ENCODE peak calls at places on chromosome 1, in ten cellular contexts. One of them, this sample, is unnamed.
A peak's percentile ranks its signal among the peaks of the same experiment; 100 is the strongest.

GRCh38 chr1:240169188-240169587 is 77.5 kb downstream of the FMN2 start:
- DNase-seq in prostate gland: no peak
- DNase-seq in testis: no peak
- DNase-seq in stomach: no peak
- DNase-seq in IMR-90: peak; percentile 31
- DNase-seq in lower leg skin: no peak
- DNase-seq in breast epithelium: no peak
- DNase-seq in A549: peak; percentile 41
- DNase-seq in right lobe of liver: no peak
- DNase-seq in heart left ventricle: no peak
- DNase-seq in this sample: no peak

GRCh38 chr1:101310484-101310883 is 73.7 kb downstream of the S1PR1 start:
- DNase-seq in prostate gland: no peak
- DNase-seq in testis: no peak
- DNase-seq in stomach: no peak
- DNase-seq in IMR-90: no peak
- DNase-seq in lower leg skin: no peak
- DNase-seq in breast epithelium: no peak
- DNase-seq in A549: no peak
- DNase-seq in right lobe of liver: no peak
- DNase-seq in heart left ventricle: no peak
- DNase-seq in this sample: no peak

GRCh38 chr1:48898894-48899293 is 122.2 kb upstream of the BEND5 start:
- DNase-seq in prostate gland: no peak
- DNase-seq in testis: peak; percentile 14
- DNase-seq in stomach: no peak
- DNase-seq in IMR-90: no peak
- DNase-seq in lower leg skin: no peak
- DNase-seq in breast epithelium: no peak
- DNase-seq in A549: no peak
- DNase-seq in right lobe of liver: no peak
- DNase-seq in heart left ventricle: no peak
- DNase-seq in this sample: no peak

GRCh38 chr1:190175320-190175719 is 302.3 kb downstream of the BRINP3 start:
- DNase-seq in prostate gland: no peak
- DNase-seq in testis: no peak
- DNase-seq in stomach: no peak
- DNase-seq in IMR-90: peak; percentile 77
- DNase-seq in lower leg skin: no peak
- DNase-seq in breast epithelium: no peak
- DNase-seq in A549: no peak
- DNase-seq in right lobe of liver: no peak
- DNase-seq in heart left ventricle: no peak
- DNase-seq in this sample: no peak

GRCh38 chr1:98331718-98332311 is 329.7 kb upstream of the SNX7 start:
- DNase-seq in prostate gland: no peak
- DNase-seq in testis: no peak
- DNase-seq in stomach: no peak
- DNase-seq in IMR-90: no peak
- DNase-seq in lower leg skin: no peak
- DNase-seq in breast epithelium: no peak
- DNase-seq in A549: peak; percentile 23
- DNase-seq in right lobe of liver: no peak
- DNase-seq in heart left ventricle: no peak
- DNase-seq in this sample: no peak

GRCh38 chr1:204624631-204625216 is 60.8 kb downstream of the LRRN2 start:
- DNase-seq in prostate gland: no peak
- DNase-seq in testis: peak; percentile 27
- DNase-seq in stomach: no peak
- DNase-seq in IMR-90: no peak
- DNase-seq in lower leg skin: no peak
- DNase-seq in breast epithelium: no peak
- DNase-seq in A549: no peak
- DNase-seq in right lobe of liver: no peak
- DNase-seq in heart left ventricle: no peak
- DNase-seq in this sample: no peak

GRCh38 chr1:58409826-58410225 is 136.7 kb downstream of the OMA1 start:
- DNase-seq in prostate gland: peak; percentile 5
- DNase-seq in testis: no peak
- DNase-seq in stomach: no peak
- DNase-seq in IMR-90: peak; percentile 27
- DNase-seq in lower leg skin: no peak
- DNase-seq in breast epithelium: no peak
- DNase-seq in A549: no peak
- DNase-seq in right lobe of liver: no peak
- DNase-seq in heart left ventricle: no peak
- DNase-seq in this sample: no peak

GRCh38 chr1:221439008-221439733 is 302.7 kb downstream of the DUSP10 start:
- DNase-seq in prostate gland: no peak
- DNase-seq in testis: no peak
- DNase-seq in stomach: no peak
- DNase-seq in IMR-90: peak; percentile 96
- DNase-seq in lower leg skin: no peak
- DNase-seq in breast epithelium: no peak
- DNase-seq in A549: peak; percentile 84
- DNase-seq in right lobe of liver: no peak
- DNase-seq in heart left ventricle: no peak
- DNase-seq in this sample: no peak

GRCh38 chr1:51792864-51793263 is 85.7 kb downstream of the NRDC start:
- DNase-seq in prostate gland: no peak
- DNase-seq in testis: no peak
- DNase-seq in stomach: no peak
- DNase-seq in IMR-90: peak; percentile 88
- DNase-seq in lower leg skin: no peak
- DNase-seq in breast epithelium: no peak
- DNase-seq in A549: peak; percentile 18
- DNase-seq in right lobe of liver: no peak
- DNase-seq in heart left ventricle: no peak
- DNase-seq in this sample: no peak

GRCh38 chr1:89587728-89588127 is 45.2 kb upstream of the LRRC8C start:
- DNase-seq in prostate gland: no peak
- DNase-seq in testis: no peak
- DNase-seq in stomach: no peak
- DNase-seq in IMR-90: no peak
- DNase-seq in lower leg skin: no peak
- DNase-seq in breast epithelium: no peak
- DNase-seq in A549: no peak
- DNase-seq in right lobe of liver: no peak
- DNase-seq in heart left ventricle: no peak
- DNase-seq in this sample: no peak

GRCh38 chr1:180594723-180595122 is 36.0 kb downstream of the OVAAL start:
- DNase-seq in prostate gland: no peak
- DNase-seq in testis: no peak
- DNase-seq in stomach: no peak
- DNase-seq in IMR-90: no peak
- DNase-seq in lower leg skin: no peak
- DNase-seq in breast epithelium: no peak
- DNase-seq in A549: peak; percentile 31
- DNase-seq in right lobe of liver: no peak
- DNase-seq in heart left ventricle: no peak
- DNase-seq in this sample: no peak

GRCh38 chr1:52426391-52426790 is 22.0 kb downstream of the PRPF38A start:
- DNase-seq in prostate gland: no peak
- DNase-seq in testis: no peak
- DNase-seq in stomach: no peak
- DNase-seq in IMR-90: peak; percentile 86
- DNase-seq in lower leg skin: no peak
- DNase-seq in breast epithelium: no peak
- DNase-seq in A549: no peak
- DNase-seq in right lobe of liver: no peak
- DNase-seq in heart left ventricle: no peak
- DNase-seq in this sample: no peak

GRCh38 chr1:196651637-196652215 is at the start of gene CFH:
- DNase-seq in prostate gland: no peak
- DNase-seq in testis: no peak
- DNase-seq in stomach: no peak
- DNase-seq in IMR-90: peak; percentile 91
- DNase-seq in lower leg skin: no peak
- DNase-seq in breast epithelium: no peak
- DNase-seq in A549: peak; percentile 23
- DNase-seq in right lobe of liver: no peak
- DNase-seq in heart left ventricle: peak; percentile 7
- DNase-seq in this sample: no peak

GRCh38 chr1:41018039-41018438 is 3.5 kb downstream of the SLFNL1 start:
- DNase-seq in prostate gland: no peak
- DNase-seq in testis: no peak
- DNase-seq in stomach: no peak
- DNase-seq in IMR-90: no peak
- DNase-seq in lower leg skin: no peak
- DNase-seq in breast epithelium: no peak
- DNase-seq in A549: no peak
- DNase-seq in right lobe of liver: no peak
- DNase-seq in heart left ventricle: no peak
- DNase-seq in this sample: no peak

GRCh38 chr1:41020654-41021053 is 871 bp downstream of the SLFNL1 start:
- DNase-seq in prostate gland: no peak
- DNase-seq in testis: no peak
- DNase-seq in stomach: no peak
- DNase-seq in IMR-90: no peak
- DNase-seq in lower leg skin: no peak
- DNase-seq in breast epithelium: no peak
- DNase-seq in A549: no peak
- DNase-seq in right lobe of liver: no peak
- DNase-seq in heart left ventricle: no peak
- DNase-seq in this sample: no peak

GRCh38 chr1:41019353-41019745 is 2.2 kb downstream of the SLFNL1 start:
- DNase-seq in prostate gland: no peak
- DNase-seq in testis: no peak
- DNase-seq in stomach: no peak
- DNase-seq in IMR-90: no peak
- DNase-seq in lower leg skin: no peak
- DNase-seq in breast epithelium: no peak
- DNase-seq in A549: no peak
- DNase-seq in right lobe of liver: no peak
- DNase-seq in heart left ventricle: no peak
- DNase-seq in this sample: no peak

GRCh38 chr1:41021526-41022308 is at the start of gene SLFNL1:
- DNase-seq in prostate gland: no peak
- DNase-seq in testis: peak; percentile 21
- DNase-seq in stomach: no peak
- DNase-seq in IMR-90: peak; percentile 37
- DNase-seq in lower leg skin: no peak
- DNase-seq in breast epithelium: no peak
- DNase-seq in A549: no peak
- DNase-seq in right lobe of liver: peak; percentile 59
- DNase-seq in heart left ventricle: peak; percentile 44
- DNase-seq in this sample: no peak

DNA sequence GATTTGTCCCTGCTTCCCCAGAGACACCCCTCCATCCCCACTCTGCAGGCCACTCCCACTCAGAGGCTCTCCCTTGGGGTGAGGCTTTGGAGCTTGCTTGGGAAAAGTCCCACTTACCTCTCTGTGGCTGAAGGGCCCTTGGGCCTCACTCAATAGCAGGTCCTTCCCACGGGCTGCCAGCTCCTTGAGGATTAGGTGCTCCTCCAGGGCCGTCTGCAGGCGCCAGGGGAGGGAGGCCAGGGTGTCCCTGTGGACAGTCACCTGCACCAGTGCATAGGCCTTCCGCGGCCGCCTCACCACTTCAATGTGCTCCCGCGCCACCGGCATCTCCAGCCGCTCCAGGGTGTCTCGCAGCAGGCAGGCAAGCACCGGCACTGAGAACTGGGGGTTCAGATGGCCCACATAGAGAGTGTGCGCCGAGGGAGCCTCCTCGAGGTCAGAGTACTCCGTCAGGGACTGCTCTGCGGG is 1.4 kb downstream of the SLFNL1 start:
- DNase-seq in prostate gland: no peak
- DNase-seq in testis: no peak
- DNase-seq in stomach: no peak
- DNase-seq in IMR-90: no peak
- DNase-seq in lower leg skin: no peak
- DNase-seq in breast epithelium: no peak
- DNase-seq in A549: no peak
- DNase-seq in right lobe of liver: no peak
- DNase-seq in heart left ventricle: no peak
- DNase-seq in this sample: no peak
- TF ChIP-seq POLR2A in prostate gland: no peak
- TF ChIP-seq POLR2A in testis: no peak
- TF ChIP-seq POLR2A in stomach: no peak
- TF ChIP-seq POLR2A in IMR-90: no peak
- TF ChIP-seq POLR2A in lower leg skin: no peak
- TF ChIP-seq POLR2A in breast epithelium: no peak
- TF ChIP-seq POLR2A in A549: no peak
- TF ChIP-seq POLR2A in right lobe of liver: no peak
- TF ChIP-seq POLR2A in heart left ventricle: no peak
- TF ChIP-seq POLR2A in this sample: no peak

GRCh38 chr1:32334864-32335618 is 992 bp downstream of the MARCKSL1 start:
- DNase-seq in prostate gland: no peak
- DNase-seq in testis: no peak
- DNase-seq in stomach: peak; percentile 64
- DNase-seq in IMR-90: peak; percentile 21
- DNase-seq in lower leg skin: no peak
- DNase-seq in breast epithelium: no peak
- DNase-seq in A549: peak; percentile 26
- DNase-seq in right lobe of liver: peak; percentile 63
- DNase-seq in heart left ventricle: peak; percentile 54
- DNase-seq in this sample: peak; percentile 57
- TF ChIP-seq POLR2A in prostate gland: no peak
- TF ChIP-seq POLR2A in testis: no peak
- TF ChIP-seq POLR2A in stomach: no peak
- TF ChIP-seq POLR2A in IMR-90: no peak
- TF ChIP-seq POLR2A in lower leg skin: no peak
- TF ChIP-seq POLR2A in breast epithelium: no peak
- TF ChIP-seq POLR2A in A549: no peak
- TF ChIP-seq POLR2A in right lobe of liver: no peak
- TF ChIP-seq POLR2A in heart left ventricle: no peak
- TF ChIP-seq POLR2A in this sample: no peak

GRCh38 chr1:223019236-223019635 is 123.8 kb downstream of the TLR5 start:
- DNase-seq in prostate gland: no peak
- DNase-seq in testis: no peak
- DNase-seq in stomach: no peak
- DNase-seq in IMR-90: no peak
- DNase-seq in lower leg skin: no peak
- DNase-seq in breast epithelium: no peak
- DNase-seq in A549: no peak
- DNase-seq in right lobe of liver: no peak
- DNase-seq in heart left ventricle: no peak
- DNase-seq in this sample: no peak
- TF ChIP-seq POLR2A in prostate gland: no peak
- TF ChIP-seq POLR2A in testis: no peak
- TF ChIP-seq POLR2A in stomach: no peak
- TF ChIP-seq POLR2A in IMR-90: no peak
- TF ChIP-seq POLR2A in lower leg skin: no peak
- TF ChIP-seq POLR2A in breast epithelium: no peak
- TF ChIP-seq POLR2A in A549: no peak
- TF ChIP-seq POLR2A in right lobe of liver: no peak
- TF ChIP-seq POLR2A in heart left ventricle: no peak
- TF ChIP-seq POLR2A in this sample: no peak

DNA sequence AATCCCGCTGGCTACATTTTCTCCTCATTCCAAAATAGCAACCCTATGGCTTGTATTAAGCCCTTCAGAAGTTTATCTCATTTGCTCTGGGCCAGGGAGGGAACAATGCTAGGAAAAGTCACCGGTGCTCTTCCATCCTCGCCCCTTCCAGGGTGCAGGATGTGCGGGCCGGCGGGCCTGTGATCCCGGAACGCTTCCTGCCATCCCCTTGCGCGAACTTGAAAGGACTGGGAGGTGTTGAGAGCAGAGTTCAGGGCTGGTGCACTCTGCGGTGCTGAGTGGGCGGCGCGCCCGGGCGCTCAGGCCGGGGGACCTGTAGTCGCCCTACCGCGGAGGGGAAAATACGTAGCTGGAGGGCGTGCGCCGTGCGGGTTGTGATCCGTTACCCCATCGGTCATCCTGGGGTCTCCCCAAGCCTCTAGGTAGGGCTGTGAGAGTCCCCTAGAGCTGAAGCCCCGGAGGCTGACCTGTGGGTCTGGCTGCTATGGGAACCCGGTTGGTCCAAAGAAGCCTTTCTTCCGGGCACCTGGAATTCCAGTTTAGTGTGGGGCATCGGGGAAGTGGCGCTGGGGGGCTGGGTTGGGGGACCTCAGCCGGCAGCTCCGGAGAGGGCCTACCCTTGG is 13.1 kb downstream of the NR5A2 start:
- DNase-seq in prostate gland: no peak
- DNase-seq in testis: no peak
- DNase-seq in stomach: no peak
- DNase-seq in IMR-90: no peak
- DNase-seq in lower leg skin: no peak
- DNase-seq in breast epithelium: no peak
- DNase-seq in A549: peak; percentile 50
- DNase-seq in right lobe of liver: peak; percentile 87
- DNase-seq in heart left ventricle: no peak
- DNase-seq in this sample: no peak
- TF ChIP-seq POLR2A in prostate gland: no peak
- TF ChIP-seq POLR2A in testis: no peak
- TF ChIP-seq POLR2A in stomach: no peak
- TF ChIP-seq POLR2A in IMR-90: no peak
- TF ChIP-seq POLR2A in lower leg skin: no peak
- TF ChIP-seq POLR2A in breast epithelium: no peak
- TF ChIP-seq POLR2A in A549: no peak
- TF ChIP-seq POLR2A in right lobe of liver: peak; percentile 63
- TF ChIP-seq POLR2A in heart left ventricle: no peak
- TF ChIP-seq POLR2A in this sample: no peak